ENCODE peak calls at places on chromosomes 12 and 14, in four cellular contexts. X is COR-L47, D is germinal center, Z is AG04450. E is an unnamed sample.
A peak's percentile ranks its signal among the peaks of the same experiment; 100 is the strongest.

GRCh38 chr12:114809132-114809531 is 125.2 kb upstream of the TBX3 start:
- DNase-seq in Z (no peak), X (no peak), D (no peak), E (no peak)

GRCh38 chr14:54329082-54329695 is 67.6 kb upstream of the CDKN3 start:
- DNase-seq in D (peak; percentile 29), Z (no peak), X (no peak), E (peak; percentile 50)

GRCh38 chr14:37081220-37081619 is 91.2 kb downstream of the SLC25A21 start:
- DNase-seq in Z (no peak), X (no peak), D (no peak), E (peak; percentile 72)

GRCh38 chr12:127401005-127401404 is 866.0 kb upstream of the TMEM132C start:
- DNase-seq in Z (no peak), X (no peak), D (no peak), E (peak; percentile 76)

GRCh38 chr12:57165741-57166140 is 18.3 kb upstream of the LRP1-AS start:
- DNase-seq in Z (no peak), X (no peak), D (no peak), E (peak; percentile 69)

GRCh38 chr12:105319691-105320209 is 10.7 kb upstream of the C12orf75 start:
- DNase-seq in X (no peak), D (no peak), Z (no peak), E (no peak)

GRCh38 chr12:67039995-67040860 is 228.9 kb upstream of the CAND1 start:
- DNase-seq in X (no peak), Z (no peak), D (no peak), E (no peak)

GRCh38 chr14:65016461-65016860 is 29.8 kb downstream of the FNTB start:
- DNase-seq in Z (no peak), X (no peak), D (no peak), E (no peak)

GRCh38 chr14:100591453-100592371 is 4.5 kb upstream of the BEGAIN start:
- DNase-seq in Z (no peak), D (no peak), X (no peak), E (no peak)

GRCh38 chr12:69240625-69240984 is 1.2 kb downstream of the CPSF6 start:
- DNase-seq in X (peak; percentile 37), D (no peak), Z (no peak), E (peak; percentile 14)

GRCh38 chr12:11763760-11764520 is 114.5 kb downstream of the ETV6 start:
- DNase-seq in X (no peak), Z (peak; percentile 72), D (no peak), E (no peak)

GRCh38 chr12:108346727-108347710 is 7.9 kb upstream of the CMKLR1 start:
- DNase-seq in D (no peak), X (no peak), Z (no peak), E (no peak)

GRCh38 chr12:111359231-111359913 is 9.5 kb downstream of the PHETA1 start:
- DNase-seq in Z (no peak), D (no peak), X (no peak), E (no peak)

GRCh38 chr12:117141097-117141898 is 42.1 kb upstream of the TESC start:
- DNase-seq in D (no peak), Z (no peak), X (no peak), E (no peak)

GRCh38 chr12:105214670-105215375 is 21.2 kb downstream of the APPL2 start:
- DNase-seq in Z (no peak), D (no peak), X (no peak), E (peak; percentile 50)

GRCh38 chr12:42946776-42947435 is 357.4 kb upstream of the PRICKLE1 start:
- DNase-seq in D (no peak), Z (no peak), X (no peak), E (peak; percentile 56)

GRCh38 chr14:31898835-31899528 is 178.1 kb upstream of the ARHGAP5 start:
- DNase-seq in X (no peak), Z (no peak), D (peak; percentile 51), E (peak; percentile 36)

GRCh38 chr14:52458721-52459085 is 93.6 kb downstream of the TXNDC16 start:
- DNase-seq in X (no peak), Z (no peak), D (no peak), E (no peak)

GRCh38 chr14:88825078-88825458 is 617 bp downstream of the TTC8 start:
- DNase-seq in D (no peak), X (no peak), Z (no peak), E (peak; percentile 31)

GRCh38 chr14:101601603-101602465 is 40.5 kb downstream of the DIO3 start:
- DNase-seq in D (no peak), Z (no peak), X (no peak), E (no peak)

GRCh38 chr14:54211562-54212308 is 185.1 kb upstream of the CDKN3 start:
- DNase-seq in X (no peak), Z (no peak), D (no peak), E (peak; percentile 79)

GRCh38 chr14:69685716-69686115 is 74.3 kb downstream of the SUSD6 start:
- DNase-seq in Z (no peak), D (no peak), X (peak; percentile 34), E (peak; percentile 72)

GRCh38 chr14:30296956-30297405 is 262.0 kb upstream of the G2E3 start:
- DNase-seq in D (no peak), X (no peak), Z (no peak), E (no peak)

GRCh38 chr14:20614038-20614840 is 23.1 kb upstream of the RNASE12 start:
- DNase-seq in Z (no peak), X (no peak), D (no peak), E (no peak)

GRCh38 chr14:77094672-77095284 is 3.3 kb upstream of the CIPC start:
- DNase-seq in Z (peak; percentile 57), X (peak; percentile 80), D (peak; percentile 64), E (no peak)

GRCh38 chr14:74586681-74587362 is 25.2 kb downstream of the LTBP2 start:
- DNase-seq in D (no peak), X (no peak), Z (no peak), E (no peak)

GRCh38 chr12:95681210-95681765 is 109.3 kb downstream of the NTN4 start:
- DNase-seq in D (no peak), Z (no peak), X (no peak), E (no peak)

GRCh38 chr12:12046401-12046800 is 24.3 kb upstream of the BCL2L14 start:
- DNase-seq in D (no peak), X (no peak), Z (no peak), E (peak; percentile 75)

GRCh38 chr14:22163051-22163450 is 426.0 kb downstream of the DAD1 start:
- DNase-seq in D (no peak), Z (no peak), X (no peak), E (no peak)

GRCh38 chr14:21059842-21060589 is 2.4 kb downstream of the RNASE8 start:
- DNase-seq in Z (no peak), X (no peak), D (no peak), E (no peak)

GRCh38 chr14:51821822-51822221 is 38.6 kb upstream of the GNG2 start:
- DNase-seq in D (no peak), X (no peak), Z (no peak), E (no peak)

GRCh38 chr14:96160030-96160912 is 44.4 kb upstream of the BDKRB2 start:
- DNase-seq in X (no peak), Z (no peak), D (no peak), E (no peak)

GRCh38 chr14:88289996-88290395 is 33.1 kb downstream of the KCNK10 start:
- DNase-seq in Z (no peak), X (no peak), D (no peak), E (no peak)

GRCh38 chr14:59107819-59108218 is 80.6 kb upstream of the DAAM1 start:
- DNase-seq in D (no peak), Z (no peak), X (peak; percentile 53), E (no peak)

GRCh38 chr12:89461649-89462612 is 62.7 kb downstream of the GALNT4 start:
- DNase-seq in Z (peak; percentile 58), X (peak; percentile 41), D (peak; percentile 43), E (no peak)